ENCODE peak calls at places on chromosomes 5 and 9, in five cellular contexts. One of them, this sample, is unnamed.

GRCh38 chr5:44002381-44002901 is 386.8 kb downstream of the FGF10 start:
- DNase-seq in mesendoderm: no peak
- DNase-seq in IMR-90: peak; percentile 37
- DNase-seq in neuronal stem cell: no peak
- DNase-seq in H9: no peak
- DNase-seq in this sample: no peak

GRCh38 chr5:146753618-146754123 is 124.9 kb downstream of the PPP2R2B start:
- DNase-seq in mesendoderm: no peak
- DNase-seq in IMR-90: no peak
- DNase-seq in neuronal stem cell: no peak
- DNase-seq in H9: no peak
- DNase-seq in this sample: no peak

GRCh38 chr5:44887722-44888121 is 79.0 kb downstream of the MRPS30 start:
- DNase-seq in mesendoderm: no peak
- DNase-seq in IMR-90: no peak
- DNase-seq in neuronal stem cell: no peak
- DNase-seq in H9: no peak
- DNase-seq in this sample: no peak

GRCh38 chr5:88722546-88722945 is 160.4 kb downstream of the MEF2C start:
- DNase-seq in mesendoderm: peak; percentile 16
- DNase-seq in IMR-90: no peak
- DNase-seq in neuronal stem cell: no peak
- DNase-seq in H9: no peak
- DNase-seq in this sample: no peak

GRCh38 chr9:36187414-36187813 is 3.3 kb upstream of the CLTA start:
- DNase-seq in mesendoderm: peak; percentile 91
- DNase-seq in IMR-90: peak; percentile 92
- DNase-seq in neuronal stem cell: no peak
- DNase-seq in H9: no peak
- DNase-seq in this sample: no peak

GRCh38 chr5:175471628-175472027 is 6.7 kb upstream of the SFXN1 start:
- DNase-seq in mesendoderm: no peak
- DNase-seq in IMR-90: no peak
- DNase-seq in neuronal stem cell: no peak
- DNase-seq in H9: no peak
- DNase-seq in this sample: no peak

GRCh38 chr9:37408933-37409710 is 13.4 kb upstream of the GRHPR start:
- DNase-seq in mesendoderm: no peak
- DNase-seq in IMR-90: no peak
- DNase-seq in neuronal stem cell: no peak
- DNase-seq in H9: no peak
- DNase-seq in this sample: no peak

GRCh38 chr5:51381801-51382507 is 1.3 kb upstream of the ISL1 start:
- DNase-seq in mesendoderm: peak; percentile 87
- DNase-seq in IMR-90: no peak
- DNase-seq in neuronal stem cell: peak; percentile 20
- DNase-seq in H9: no peak
- DNase-seq in this sample: no peak

GRCh38 chr5:14025566-14026276 is 81.2 kb upstream of the DNAH5 start:
- DNase-seq in mesendoderm: peak; percentile 63
- DNase-seq in IMR-90: peak; percentile 10
- DNase-seq in neuronal stem cell: no peak
- DNase-seq in H9: no peak
- DNase-seq in this sample: no peak

GRCh38 chr5:67192719-67193464 is 3.7 kb downstream of the CD180 start:
- DNase-seq in mesendoderm: no peak
- DNase-seq in IMR-90: no peak
- DNase-seq in neuronal stem cell: no peak
- DNase-seq in H9: no peak
- DNase-seq in this sample: no peak

GRCh38 chr9:125541840-125542243 is 165.2 kb downstream of the MAPKAP1 start:
- DNase-seq in mesendoderm: no peak
- DNase-seq in IMR-90: no peak
- DNase-seq in neuronal stem cell: no peak
- DNase-seq in H9: no peak
- DNase-seq in this sample: no peak

GRCh38 chr5:44770936-44771717 is 37.6 kb upstream of the MRPS30 start:
- DNase-seq in mesendoderm: no peak
- DNase-seq in IMR-90: no peak
- DNase-seq in neuronal stem cell: no peak
- DNase-seq in H9: no peak
- DNase-seq in this sample: no peak

GRCh38 chr9:88628114-88628513 is 93.1 kb downstream of the NXNL2 start:
- DNase-seq in mesendoderm: no peak
- DNase-seq in IMR-90: no peak
- DNase-seq in neuronal stem cell: no peak
- DNase-seq in H9: no peak
- DNase-seq in this sample: no peak

GRCh38 chr5:50969207-50970145 is 303.0 kb downstream of the PARP8 start:
- DNase-seq in mesendoderm: peak; percentile 36
- DNase-seq in IMR-90: no peak
- DNase-seq in neuronal stem cell: peak; percentile 24
- DNase-seq in H9: peak; percentile 50
- DNase-seq in this sample: no peak

GRCh38 chr9:131960805-131961495 is 118.7 kb downstream of the MED27 start:
- DNase-seq in mesendoderm: no peak
- DNase-seq in IMR-90: no peak
- DNase-seq in neuronal stem cell: no peak
- DNase-seq in H9: no peak
- DNase-seq in this sample: no peak

GRCh38 chr9:83962165-83962564 is 17.9 kb downstream of the HNRNPK start:
- DNase-seq in mesendoderm: peak; percentile 75
- DNase-seq in IMR-90: peak; percentile 23
- DNase-seq in neuronal stem cell: no peak
- DNase-seq in H9: no peak
- DNase-seq in this sample: no peak

GRCh38 chr5:116938488-116938887 is 363.9 kb upstream of the SEMA6A start:
- DNase-seq in mesendoderm: peak; percentile 82
- DNase-seq in IMR-90: no peak
- DNase-seq in neuronal stem cell: peak; percentile 32
- DNase-seq in H9: peak; percentile 88
- DNase-seq in this sample: peak; percentile 70

GRCh38 chr9:37121881-37122280 is 1.5 kb downstream of the ZCCHC7 start:
- DNase-seq in mesendoderm: no peak
- DNase-seq in IMR-90: no peak
- DNase-seq in neuronal stem cell: no peak
- DNase-seq in H9: no peak
- DNase-seq in this sample: no peak

GRCh38 chr9:79489241-79490000 is 82.3 kb upstream of the TLE4 start:
- DNase-seq in mesendoderm: peak; percentile 53
- DNase-seq in IMR-90: peak; percentile 62
- DNase-seq in neuronal stem cell: no peak
- DNase-seq in H9: no peak
- DNase-seq in this sample: no peak

GRCh38 chr5:148984333-148984732 is 78.5 kb downstream of the SH3TC2 start:
- DNase-seq in mesendoderm: peak; percentile 97
- DNase-seq in IMR-90: peak; percentile 76
- DNase-seq in neuronal stem cell: no peak
- DNase-seq in H9: peak; percentile 42
- DNase-seq in this sample: no peak

GRCh38 chr9:114002986-114003740 is 74.9 kb downstream of the AMBP start:
- DNase-seq in mesendoderm: no peak
- DNase-seq in IMR-90: no peak
- DNase-seq in neuronal stem cell: no peak
- DNase-seq in H9: peak; percentile 12
- DNase-seq in this sample: no peak

GRCh38 chr5:119315516-119315949 is 40.3 kb upstream of the TNFAIP8 start:
- DNase-seq in mesendoderm: peak; percentile 32
- DNase-seq in IMR-90: no peak
- DNase-seq in neuronal stem cell: no peak
- DNase-seq in H9: no peak
- DNase-seq in this sample: no peak

GRCh38 chr5:172383231-172383802 is 71.0 kb downstream of the SH3PXD2B start:
- DNase-seq in mesendoderm: no peak
- DNase-seq in IMR-90: peak; percentile 81
- DNase-seq in neuronal stem cell: no peak
- DNase-seq in H9: no peak
- DNase-seq in this sample: no peak

GRCh38 chr9:25094518-25094917 is 548.8 kb upstream of the IZUMO3 start:
- DNase-seq in mesendoderm: peak; percentile 5
- DNase-seq in IMR-90: no peak
- DNase-seq in neuronal stem cell: no peak
- DNase-seq in H9: no peak
- DNase-seq in this sample: no peak

GRCh38 chr5:166509085-166509484 is 1782.4 kb upstream of the WWC1 start:
- DNase-seq in mesendoderm: peak; percentile 59
- DNase-seq in IMR-90: no peak
- DNase-seq in neuronal stem cell: peak; percentile 50
- DNase-seq in H9: no peak
- DNase-seq in this sample: no peak

GRCh38 chr9:79512251-79512650 is 59.5 kb upstream of the TLE4 start:
- DNase-seq in mesendoderm: no peak
- DNase-seq in IMR-90: no peak
- DNase-seq in neuronal stem cell: no peak
- DNase-seq in H9: no peak
- DNase-seq in this sample: no peak

GRCh38 chr5:95222836-95223235 is 62.1 kb downstream of the MCTP1 start:
- DNase-seq in mesendoderm: no peak
- DNase-seq in IMR-90: no peak
- DNase-seq in neuronal stem cell: no peak
- DNase-seq in H9: no peak
- DNase-seq in this sample: no peak

GRCh38 chr5:156273325-156273724 is 53.6 kb upstream of the SGCD start:
- DNase-seq in mesendoderm: no peak
- DNase-seq in IMR-90: no peak
- DNase-seq in neuronal stem cell: no peak
- DNase-seq in H9: no peak
- DNase-seq in this sample: no peak

GRCh38 chr9:94717656-94718225 is 8.8 kb upstream of the AOPEP start:
- DNase-seq in mesendoderm: peak; percentile 64
- DNase-seq in IMR-90: peak; percentile 54
- DNase-seq in neuronal stem cell: no peak
- DNase-seq in H9: no peak
- DNase-seq in this sample: no peak

GRCh38 chr5:124516567-124516966 is 229.9 kb downstream of the ZNF608 start:
- DNase-seq in mesendoderm: no peak
- DNase-seq in IMR-90: no peak
- DNase-seq in neuronal stem cell: no peak
- DNase-seq in H9: no peak
- DNase-seq in this sample: no peak

GRCh38 chr5:2299388-2300220 is 416.9 kb upstream of the IRX4 start:
- DNase-seq in mesendoderm: peak; percentile 25
- DNase-seq in IMR-90: no peak
- DNase-seq in neuronal stem cell: no peak
- DNase-seq in H9: peak; percentile 50
- DNase-seq in this sample: no peak

GRCh38 chr5:28408186-28408585 is 1369.8 kb upstream of the CDH9 start:
- DNase-seq in mesendoderm: peak; percentile 10
- DNase-seq in IMR-90: no peak
- DNase-seq in neuronal stem cell: no peak
- DNase-seq in H9: no peak
- DNase-seq in this sample: no peak

DNA sequence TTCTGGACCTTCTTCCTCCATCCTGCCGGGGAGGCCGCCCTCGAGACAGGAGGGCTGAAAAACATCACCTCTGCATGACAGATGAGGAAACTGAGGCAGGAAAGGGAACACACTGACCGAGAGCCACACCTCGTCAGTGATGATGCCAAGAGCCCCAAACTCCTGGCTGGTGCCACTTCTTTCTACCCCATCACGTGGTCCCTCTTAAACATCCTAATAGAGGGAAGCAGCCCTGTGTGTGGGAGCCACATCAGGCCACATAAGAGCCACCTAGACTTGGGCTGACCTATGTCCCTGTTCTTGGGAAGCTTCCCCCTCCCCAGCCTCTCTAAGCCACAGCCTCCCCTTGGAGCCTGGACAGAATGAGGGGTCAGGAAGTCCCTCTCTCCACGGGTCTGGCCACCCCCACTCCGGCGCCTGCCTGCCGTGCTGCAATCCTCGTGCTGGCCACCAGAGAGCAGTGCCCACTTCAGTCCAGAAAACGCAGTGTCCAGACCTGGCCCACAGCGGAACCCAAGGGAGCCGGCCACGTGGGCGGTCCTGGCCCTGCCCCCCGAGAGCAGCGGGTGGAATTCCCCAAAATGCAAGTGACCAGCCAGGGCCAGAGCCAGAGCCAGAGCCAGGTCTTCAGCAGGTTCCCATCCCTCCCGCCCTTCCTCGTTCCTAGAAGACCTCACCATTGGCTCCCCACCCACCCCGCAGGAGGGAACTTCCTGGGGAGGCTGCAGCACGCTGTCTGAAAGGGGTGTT is 54.7 kb upstream of the SARDH start:
- DNase-seq in mesendoderm: peak; percentile 47
- DNase-seq in IMR-90: peak; percentile 73
- DNase-seq in neuronal stem cell: peak; percentile 62
- DNase-seq in H9: peak; percentile 70
- DNase-seq in this sample: no peak
- H3K79me1 ChIP-seq in mesendoderm: no peaks in the 10 kb centered on the region
- H3K79me1 ChIP-seq in IMR-90: no peaks in the 10 kb centered on the region
- H3K79me1 ChIP-seq in neuronal stem cell: peaks cover 4% of the 10 kb centered on the region
- H3K79me1 ChIP-seq in H9: no peaks in the 10 kb centered on the region
- H3K79me1 ChIP-seq in this sample: no peaks in the 10 kb centered on the region

GRCh38 chr9:136239963-136240330 is 5.7 kb downstream of the QSOX2 start:
- DNase-seq in mesendoderm: no peak
- DNase-seq in IMR-90: no peak
- DNase-seq in neuronal stem cell: no peak
- DNase-seq in H9: no peak
- DNase-seq in this sample: no peak

GRCh38 chr9:136242248-136242647 is 3.4 kb downstream of the QSOX2 start:
- DNase-seq in mesendoderm: no peak
- DNase-seq in IMR-90: no peak
- DNase-seq in neuronal stem cell: no peak
- DNase-seq in H9: no peak
- DNase-seq in this sample: no peak

GRCh38 chr9:136239135-136239962 is 6.3 kb downstream of the QSOX2 start:
- DNase-seq in mesendoderm: no peak
- DNase-seq in IMR-90: no peak
- DNase-seq in neuronal stem cell: no peak
- DNase-seq in H9: no peak
- DNase-seq in this sample: no peak

GRCh38 chr9:136241540-136241939 is 4.1 kb downstream of the QSOX2 start:
- DNase-seq in mesendoderm: no peak
- DNase-seq in IMR-90: no peak
- DNase-seq in neuronal stem cell: no peak
- DNase-seq in H9: no peak
- DNase-seq in this sample: no peak

GRCh38 chr9:136240941-136241340 is 4.7 kb downstream of the QSOX2 start:
- DNase-seq in mesendoderm: no peak
- DNase-seq in IMR-90: no peak
- DNase-seq in neuronal stem cell: no peak
- DNase-seq in H9: no peak
- DNase-seq in this sample: no peak
- H3K79me1 ChIP-seq in mesendoderm: peaks cover 40% of the 10 kb centered on the region
- H3K79me1 ChIP-seq in IMR-90: peaks cover 22% of the 10 kb centered on the region
- H3K79me1 ChIP-seq in neuronal stem cell: peaks cover 16% of the 10 kb centered on the region
- H3K79me1 ChIP-seq in H9: peaks cover 13% of the 10 kb centered on the region
- H3K79me1 ChIP-seq in this sample: peaks cover 32% of the 10 kb centered on the region

GRCh38 chr5:71943874-71944273 is 163.4 kb upstream of the MAP1B start:
- DNase-seq in mesendoderm: peak; percentile 28
- DNase-seq in IMR-90: no peak
- DNase-seq in neuronal stem cell: no peak
- DNase-seq in H9: no peak
- DNase-seq in this sample: no peak
- H3K79me1 ChIP-seq in mesendoderm: no peaks in the 10 kb centered on the region
- H3K79me1 ChIP-seq in IMR-90: no peaks in the 10 kb centered on the region
- H3K79me1 ChIP-seq in neuronal stem cell: no peaks in the 10 kb centered on the region
- H3K79me1 ChIP-seq in H9: no peaks in the 10 kb centered on the region
- H3K79me1 ChIP-seq in this sample: no peaks in the 10 kb centered on the region

GRCh38 chr5:161009194-161009593 is 157.2 kb upstream of the ATP10B start:
- DNase-seq in mesendoderm: peak; percentile 44
- DNase-seq in IMR-90: no peak
- DNase-seq in neuronal stem cell: no peak
- DNase-seq in H9: no peak
- DNase-seq in this sample: no peak
- H3K79me1 ChIP-seq in mesendoderm: no peaks in the 10 kb centered on the region
- H3K79me1 ChIP-seq in IMR-90: no peaks in the 10 kb centered on the region
- H3K79me1 ChIP-seq in neuronal stem cell: no peaks in the 10 kb centered on the region
- H3K79me1 ChIP-seq in H9: no peaks in the 10 kb centered on the region
- H3K79me1 ChIP-seq in this sample: no peaks in the 10 kb centered on the region

This sample was measured in H1.